ENCODE peak calls at places on chromosomes 16 and 17, in ten cellular contexts. B is effector memory CD4-positive, alpha-beta T cell; M is aorta; D is stomach; Y is SJSA1; A is H9; N is IMR-90; G is psoas muscle; L is prostate gland; T is cardiac muscle cell. X is an unnamed sample.

GRCh38 chr16:49330562-49331201 is 42.9 kb upstream of the C16orf78 start:
- DNase-seq in D (no peak), B (no peak), L (no peak), M (no peak), T (no peak), G (no peak), A (no peak), Y (no peak), N (no peak), X (no peak)

GRCh38 chr16:86558355-86559193 is 3.5 kb upstream of the MTHFSD start:
- DNase-seq in T (no peak), N (no peak), A (no peak), L (no peak), Y (no peak), G (no peak), M (peak; percentile 89), B (no peak), D (no peak), X (no peak)

GRCh38 chr17:49041527-49041926 is 44.3 kb downstream of the IGF2BP1 start:
- DNase-seq in T (no peak), L (no peak), A (no peak), Y (no peak), B (no peak), N (no peak), G (no peak), D (no peak), M (no peak), X (no peak)

GRCh38 chr16:88853336-88853941 is 3.3 kb downstream of the GALNS start:
- DNase-seq in M (no peak), D (no peak), Y (peak; percentile 31), L (no peak), G (no peak), A (no peak), N (peak; percentile 5), B (no peak), T (no peak), X (no peak)

GRCh38 chr17:21166599-21167265 is 40.0 kb downstream of the DHRS7B start:
- DNase-seq in D (no peak), N (peak; percentile 11), M (no peak), B (no peak), T (no peak), A (no peak), L (no peak), G (no peak), Y (no peak), X (no peak)

GRCh38 chr17:27553019-27553511 is 77.9 kb upstream of the LGALS9 start:
- DNase-seq in T (no peak), N (no peak), A (no peak), L (no peak), Y (no peak), G (peak; percentile 39), D (no peak), B (no peak), M (peak; percentile 63), X (no peak)

GRCh38 chr17:27284811-27285415 is 9.0 kb upstream of the WSB1 start:
- DNase-seq in N (no peak), Y (no peak), A (no peak), B (no peak), L (no peak), T (no peak), G (no peak), D (no peak), M (no peak), X (no peak)

GRCh38 chr16:27237229-27238015 is 31.1 kb downstream of the NSMCE1 start:
- DNase-seq in N (no peak), L (no peak), Y (no peak), G (no peak), D (peak; percentile 42), M (no peak), B (peak; percentile 56), A (no peak), T (no peak), X (no peak)

GRCh38 chr17:50288306-50288705 is 14.0 kb downstream of the TMEM92 start:
- DNase-seq in D (no peak), N (no peak), A (no peak), B (no peak), G (no peak), L (no peak), T (no peak), Y (no peak), M (no peak), X (no peak)

GRCh38 chr17:27354491-27355081 is 60.7 kb downstream of the WSB1 start:
- DNase-seq in G (no peak), L (no peak), D (no peak), Y (no peak), N (no peak), B (no peak), M (peak; percentile 55), T (no peak), A (no peak), X (no peak)

GRCh38 chr17:17567631-17568030 is 23.9 kb downstream of the PEMT start:
- DNase-seq in M (peak; percentile 85), T (no peak), L (peak; percentile 92), Y (no peak), N (peak; percentile 17), B (no peak), G (peak; percentile 79), D (peak; percentile 82), A (no peak), X (peak; percentile 51)

GRCh38 chr17:17344507-17345293 is 41.5 kb downstream of the NT5M start:
- DNase-seq in T (no peak), M (peak; percentile 52), N (no peak), Y (no peak), A (peak; percentile 24), G (no peak), B (no peak), D (peak; percentile 25), L (no peak), X (no peak)

GRCh38 chr16:56732832-56733231 is 2.9 kb downstream of the NUP93 start:
- DNase-seq in D (no peak), A (no peak), G (no peak), T (no peak), Y (no peak), L (no peak), N (no peak), M (no peak), B (no peak), X (no peak)

GRCh38 chr17:48871551-48872351 is 20.8 kb upstream of the ATP5MC1 start:
- DNase-seq in A (no peak), L (no peak), T (no peak), N (no peak), Y (no peak), B (no peak), M (no peak), D (peak; percentile 79), G (no peak), X (peak; percentile 45)

GRCh38 chr16:56419740-56420548 is 5.4 kb downstream of the AMFR start:
- DNase-seq in M (no peak), G (no peak), Y (no peak), D (no peak), A (no peak), B (no peak), T (no peak), L (no peak), N (no peak), X (no peak)

GRCh38 chr17:62790554-62790953 is 17.6 kb downstream of the MARCHF10 start:
- DNase-seq in M (no peak), D (no peak), G (no peak), Y (peak; percentile 76), A (no peak), B (no peak), L (no peak), T (no peak), N (peak; percentile 93), X (no peak)

GRCh38 chr16:53775821-53776431 is 72.0 kb downstream of the FTO start:
- DNase-seq in G (peak; percentile 42), D (peak; percentile 60), N (peak; percentile 91), T (no peak), A (no peak), M (no peak), L (peak; percentile 66), Y (peak; percentile 82), B (no peak), X (no peak)

GRCh38 chr16:86880316-86881117 is 302.2 kb downstream of the FOXL1 start:
- DNase-seq in A (no peak), N (peak; percentile 71), D (no peak), Y (no peak), B (no peak), M (no peak), L (no peak), G (no peak), T (no peak), X (no peak)

DNA sequence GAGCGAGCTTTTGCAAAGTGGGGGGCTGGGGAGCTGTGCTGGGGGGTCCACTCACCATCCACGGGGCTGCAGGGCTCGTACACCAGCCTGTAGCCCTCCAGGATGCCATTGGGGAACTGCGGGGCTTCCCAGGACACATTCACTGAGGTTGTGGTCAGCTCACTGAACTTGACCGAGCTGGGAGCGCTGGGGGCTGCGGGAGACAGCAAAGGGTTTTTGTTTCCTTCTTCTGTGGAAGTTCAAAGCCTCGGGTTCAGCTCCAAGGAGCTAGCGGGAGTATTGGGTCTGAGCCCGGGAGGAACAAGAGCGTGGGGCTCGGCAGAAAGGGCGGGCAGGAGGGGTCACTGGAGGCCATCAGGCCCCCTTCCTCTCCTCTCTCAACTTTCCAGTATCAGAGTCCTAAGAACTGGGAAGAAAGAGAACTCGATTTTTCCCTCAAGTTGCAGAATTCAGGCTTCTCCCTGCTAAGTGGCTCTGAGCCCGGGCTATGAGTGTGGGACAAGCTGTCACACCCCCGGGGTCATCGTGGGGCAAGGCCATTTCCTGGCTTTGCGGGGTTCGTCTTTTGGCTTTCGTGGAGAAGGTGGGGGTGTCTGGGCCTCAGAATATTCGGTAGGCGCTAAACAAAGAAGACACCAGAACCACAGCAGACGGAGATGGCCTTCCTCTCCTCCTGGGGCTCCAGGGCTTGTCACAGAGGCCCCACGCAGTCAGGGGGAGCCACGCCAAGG is 53.6 kb upstream of the CDC42EP4 start:
- DNase-seq in M (no peak), L (no peak), B (no peak), T (no peak), D (no peak), G (peak; percentile 45), Y (no peak), N (no peak), A (no peak), X (no peak)
- H3K4me1 ChIP-seq in M (no peaks in the 10 kb centered on the region), L (peaks cover 3% of the 10 kb centered on the region), B (no peaks in the 10 kb centered on the region), T (peaks cover 3% of the 10 kb centered on the region), D (peaks cover 15% of the 10 kb centered on the region), G (no peaks in the 10 kb centered on the region), Y (peaks cover 6% of the 10 kb centered on the region), N (no peaks in the 10 kb centered on the region), A (peaks cover 7% of the 10 kb centered on the region), X (no peaks in the 10 kb centered on the region)

GRCh38 chr16:31184888-31185287 is 4.9 kb downstream of the FUS start:
- DNase-seq in M (no peak), L (no peak), B (no peak), Y (no peak), T (no peak), A (no peak), G (no peak), D (no peak), N (no peak), X (no peak)
- H3K4me1 ChIP-seq in M (no peaks in the 10 kb centered on the region), L (peaks cover 15% of the 10 kb centered on the region), B (peaks cover 32% of the 10 kb centered on the region), Y (peaks cover 19% of the 10 kb centered on the region), T (peaks cover 16% of the 10 kb centered on the region), A (no peaks in the 10 kb centered on the region), G (peaks cover 34% of the 10 kb centered on the region), D (peaks cover 65% of the 10 kb centered on the region), N (peaks cover 5% of the 10 kb centered on the region), X (peaks cover 21% of the 10 kb centered on the region)

GRCh38 chr16:23502466-23502865 is 7.8 kb downstream of the GGA2 start:
- DNase-seq in Y (no peak), N (no peak), A (no peak), M (no peak), D (no peak), L (no peak), T (no peak), G (no peak), B (no peak), X (no peak)
- H3K4me1 ChIP-seq in Y (peaks cover 25% of the 10 kb centered on the region), N (peaks cover 11% of the 10 kb centered on the region), A (peaks cover 2% of the 10 kb centered on the region), M (peaks cover 2% of the 10 kb centered on the region), D (peaks cover 99% of the 10 kb centered on the region), L (peaks cover 4% of the 10 kb centered on the region), T (peaks cover 25% of the 10 kb centered on the region), G (peaks cover 42% of the 10 kb centered on the region), B (peaks cover 24% of the 10 kb centered on the region), X (peaks cover 22% of the 10 kb centered on the region)

GRCh38 chr17:75476752-75477492 is 20.5 kb downstream of the TMEM94 start:
- DNase-seq in T (no peak), L (no peak), M (no peak), G (no peak), A (no peak), B (no peak), N (no peak), Y (no peak), D (no peak), X (no peak)
- H3K4me1 ChIP-seq in T (peaks cover 43% of the 10 kb centered on the region), L (no peaks in the 10 kb centered on the region), M (no peaks in the 10 kb centered on the region), G (peaks cover 85% of the 10 kb centered on the region), A (no peaks in the 10 kb centered on the region), B (no peaks in the 10 kb centered on the region), N (peaks cover 10% of the 10 kb centered on the region), Y (peaks cover 7% of the 10 kb centered on the region), D (peaks cover 42% of the 10 kb centered on the region), X (peaks cover 35% of the 10 kb centered on the region)